ENCODE peak calls at places on chromosomes 13 and 19, in seven cellular contexts. Z is suprapubic skin, E is fibroblast of the aortic adventitia, X is fibroblast of mammary gland, R is tibial nerve, V is type B pancreatic cell, W is K562. D is an unnamed sample.
A peak's percentile ranks its signal among the peaks of the same experiment; 100 is the strongest.

GRCh38 chr19:44925114-44925891 is 10.9 kb downstream of the APOC1 start:
- DNase-seq in Z (peak; percentile 92), V (no peak), E (peak; percentile 58), R (peak; percentile 56), X (peak; percentile 84), W (no peak), D (no peak)

GRCh38 chr13:102793583-102794355 is 5.0 kb downstream of the POGLUT2 start:
- DNase-seq in X (no peak), V (no peak), R (no peak), E (no peak), W (no peak), Z (no peak), D (no peak)

GRCh38 chr19:46860846-46861690 is at the start of gene ARHGAP35:
- DNase-seq in W (peak; percentile 88), X (no peak), R (no peak), E (no peak), V (no peak), Z (peak; percentile 79), D (no peak)

GRCh38 chr13:26601669-26602068 is 44.2 kb downstream of the WASF3 start:
- DNase-seq in R (no peak), X (peak; percentile 64), E (peak; percentile 35), Z (no peak), V (no peak), W (no peak), D (no peak)

GRCh38 chr13:86945596-86945995 is 725.6 kb upstream of the SLITRK5 start:
- DNase-seq in E (no peak), W (no peak), R (no peak), X (peak; percentile 0), V (no peak), Z (no peak), D (no peak)

GRCh38 chr19:38740252-38740592 is 4.1 kb downstream of the CAPN12 start:
- DNase-seq in R (no peak), E (no peak), X (no peak), Z (no peak), V (no peak), W (no peak), D (no peak)

GRCh38 chr19:51341976-51342580 is at the start of gene VSIG10L:
- DNase-seq in E (no peak), V (no peak), W (no peak), R (no peak), Z (no peak), X (no peak), D (no peak)

GRCh38 chr19:58261600-58261967 is 17.2 kb upstream of the ZNF8 start:
- DNase-seq in X (no peak), E (no peak), Z (no peak), W (no peak), V (no peak), R (no peak), D (no peak)

GRCh38 chr19:38733493-38734175 is 10.6 kb downstream of the CAPN12 start:
- DNase-seq in X (no peak), V (no peak), E (no peak), W (no peak), R (no peak), Z (no peak), D (no peak)

GRCh38 chr13:76663941-76664340 is 222.3 kb downstream of the KCTD12 start:
- DNase-seq in X (peak; percentile 42), E (peak; percentile 76), Z (no peak), W (no peak), V (no peak), R (no peak), D (no peak)

GRCh38 chr13:20945952-20946383 is 43.4 kb upstream of the XPO4 start:
- DNase-seq in Z (no peak), W (no peak), R (no peak), V (no peak), E (no peak), X (no peak), D (no peak)

GRCh38 chr19:33740811-33741396 is 55.8 kb upstream of the KCTD15 start:
- DNase-seq in Z (no peak), X (peak; percentile 25), V (no peak), E (peak; percentile 39), R (no peak), W (peak; percentile 74), D (no peak)

GRCh38 chr13:44565881-44566280 is 10.2 kb downstream of the TSC22D1 start:
- DNase-seq in Z (no peak), W (no peak), V (no peak), E (peak; percentile 18), X (no peak), R (no peak), D (no peak)

GRCh38 chr13:44561352-44561751 is 14.8 kb downstream of the TSC22D1 start:
- DNase-seq in V (no peak), X (no peak), E (no peak), W (no peak), Z (no peak), R (no peak), D (no peak)

GRCh38 chr13:44566601-44567000 is 9.5 kb downstream of the TSC22D1 start:
- DNase-seq in X (no peak), W (no peak), Z (no peak), E (no peak), V (no peak), R (no peak), D (no peak)
- TF ChIP-seq CTCF in X (no peak), W (no peak), Z (no peak), E (no peak), V (no peak), R (no peak), D (no peak)

GRCh38 chr19:42323852-42324654 is 1.4 kb upstream of the MEGF8 start:
- DNase-seq in R (no peak), V (no peak), X (no peak), E (no peak), Z (no peak), W (no peak), D (no peak)
- TF ChIP-seq CTCF in R (no peak), V (no peak), X (no peak), E (no peak), Z (no peak), W (no peak), D (no peak)

DNA sequence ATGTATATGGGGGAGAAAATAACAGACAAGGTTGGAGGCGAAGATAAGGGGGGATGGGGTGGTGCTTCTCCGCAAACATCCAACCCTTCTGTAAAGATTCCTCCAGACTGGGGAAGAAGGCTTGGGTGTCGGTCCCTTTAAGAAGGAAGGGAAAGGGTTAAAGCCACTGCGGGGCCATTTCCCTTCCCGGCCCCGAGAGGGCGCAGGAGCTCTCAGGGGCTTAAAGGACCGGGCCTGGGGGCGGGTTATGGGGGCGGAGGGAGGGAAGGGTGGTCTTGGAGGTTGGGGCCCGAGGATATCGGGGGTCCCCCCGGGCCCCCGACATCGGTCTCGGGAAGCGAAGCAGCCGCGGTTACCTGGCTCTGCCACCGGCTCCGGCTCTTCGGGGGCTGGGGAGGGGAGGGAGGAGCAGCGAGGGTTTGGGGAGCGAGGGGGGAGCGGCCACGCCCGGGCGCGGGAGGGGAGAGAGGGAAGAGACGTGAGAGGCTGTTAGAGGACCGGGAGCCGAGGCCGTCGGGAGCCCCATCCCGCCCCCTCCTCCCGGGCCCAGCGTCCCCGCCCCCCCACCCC is 2.8 kb downstream of the TNNT1 start:
- DNase-seq in E (no peak), V (no peak), R (no peak), Z (no peak), W (peak; percentile 88), X (peak; percentile 26), D (no peak)
- TF ChIP-seq CTCF in E (peak; percentile 71), V (peak; percentile 72), R (no peak), Z (no peak), W (peak; percentile 85), X (peak; percentile 54), D (peak; percentile 72)

GRCh38 chr13:50513528-50513863 is 330.0 kb downstream of the DLEU7 start:
- DNase-seq in E (no peak), W (no peak), V (no peak), X (no peak), R (no peak), Z (no peak), D (no peak)

GRCh38 chr13:50514249-50514648 is 329.2 kb downstream of the DLEU7 start:
- DNase-seq in W (no peak), X (no peak), V (no peak), E (no peak), Z (no peak), R (no peak), D (no peak)

GRCh38 chr13:50511877-50512332 is 331.6 kb downstream of the DLEU7 start:
- DNase-seq in R (no peak), Z (no peak), E (no peak), W (no peak), X (no peak), V (no peak), D (no peak)

GRCh38 chr13:50509771-50510441 is 333.6 kb downstream of the DLEU7 start:
- DNase-seq in W (no peak), Z (no peak), E (peak; percentile 63), R (no peak), V (no peak), X (no peak), D (no peak)

DNA sequence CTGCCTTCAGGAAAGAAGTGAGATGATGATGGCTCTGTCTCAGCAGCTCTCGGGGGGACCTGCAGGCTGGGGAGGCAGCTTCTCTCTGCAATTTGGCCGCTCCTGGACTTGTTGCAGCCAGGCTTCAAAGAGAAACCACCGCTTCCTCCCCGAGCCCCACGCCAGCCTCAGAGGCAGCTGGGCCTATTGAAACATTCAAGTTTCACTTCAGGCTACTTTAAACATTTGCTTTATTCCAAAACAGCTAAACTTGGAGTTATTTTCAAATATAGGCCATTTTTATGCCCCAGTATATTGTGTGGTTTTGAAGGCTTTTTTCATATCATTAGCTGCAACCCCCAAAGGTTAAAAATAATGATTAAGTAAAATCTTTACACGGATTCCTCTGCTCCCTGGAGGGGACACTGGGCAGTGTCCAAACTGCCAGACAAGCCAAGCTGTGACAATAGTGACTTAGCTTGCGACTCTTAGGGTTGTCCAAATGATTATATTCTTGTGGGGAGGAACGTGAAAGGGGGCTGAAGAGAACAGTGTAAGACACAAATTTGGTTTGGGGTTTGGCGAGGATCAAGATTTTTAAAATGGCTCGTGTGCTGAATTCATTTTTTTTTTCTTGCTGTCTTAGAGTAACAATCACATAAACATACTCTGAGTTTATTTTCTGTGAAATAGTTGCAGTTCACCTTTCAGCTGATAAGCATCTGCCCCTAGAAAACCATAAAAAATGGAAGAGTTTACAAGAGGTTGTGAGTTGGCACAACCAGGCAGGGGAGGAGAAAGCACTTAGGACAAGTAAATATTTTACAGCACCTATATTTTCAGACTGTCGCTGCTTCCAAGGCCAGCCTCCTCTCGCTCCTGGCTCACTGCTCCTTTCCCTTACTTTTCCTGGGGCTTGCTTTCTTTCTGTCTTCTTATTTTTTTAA is 330.6 kb downstream of the DLEU7 start:
- DNase-seq in W (no peak), X (peak; percentile 41), V (no peak), Z (no peak), R (peak; percentile 38), E (peak; percentile 66), D (no peak)
- TF ChIP-seq CTCF in W (peak; percentile 5), X (no peak), V (peak; percentile 47), Z (no peak), R (no peak), E (no peak), D (peak; percentile 60)

D was measured in chondrocyte.